ENCODE peak calls at places on chromosomes 4 and X, in ten cellular contexts. One of them, this sample, is unnamed.
A peak's percentile ranks its signal among the peaks of the same experiment; 100 is the strongest.

GRCh38 chrX:108397627-108398392 is 40.4 kb downstream of the COL4A6 start:
- DNase-seq in amygdala: no peak
- DNase-seq in omental fat pad: no peak
- DNase-seq in left colon: no peak
- DNase-seq in EH: peak; percentile 55
- DNase-seq in LoVo: no peak
- DNase-seq in stimulated activated naive CD4-positive, alpha-beta T cell: no peak
- DNase-seq in iris pigment epithelial cell: peak; percentile 40
- DNase-seq in hypothalamus: no peak
- DNase-seq in stimulated activated CD8-positive, alpha-beta memory T cell treated with anti-CD3 and anti-CD28 coated beads, Interleukin-12 subunit alpha, Interleukin-12 subunit beta, amount 100 ng/mL, for 4 hours: no peak
- DNase-seq in this sample: no peak

GRCh38 chr4:174037049-174037448 is 246.4 kb downstream of the FBXO8 start:
- DNase-seq in amygdala: no peak
- DNase-seq in stimulated activated CD8-positive, alpha-beta memory T cell treated with anti-CD3 and anti-CD28 coated beads, Interleukin-12 subunit alpha, Interleukin-12 subunit beta, amount 100 ng/mL, for 4 hours: no peak
- DNase-seq in left colon: no peak
- DNase-seq in stimulated activated naive CD4-positive, alpha-beta T cell: no peak
- DNase-seq in EH: no peak
- DNase-seq in hypothalamus: no peak
- DNase-seq in iris pigment epithelial cell: no peak
- DNase-seq in omental fat pad: no peak
- DNase-seq in LoVo: no peak
- DNase-seq in this sample: no peak

GRCh38 chr4:72701987-72702819 is 133.2 kb upstream of the ADAMTS3 start:
- DNase-seq in stimulated activated naive CD4-positive, alpha-beta T cell: no peak
- DNase-seq in LoVo: peak; percentile 61
- DNase-seq in hypothalamus: no peak
- DNase-seq in iris pigment epithelial cell: peak; percentile 69
- DNase-seq in left colon: peak; percentile 11
- DNase-seq in omental fat pad: no peak
- DNase-seq in EH: peak; percentile 70
- DNase-seq in stimulated activated CD8-positive, alpha-beta memory T cell treated with anti-CD3 and anti-CD28 coated beads, Interleukin-12 subunit alpha, Interleukin-12 subunit beta, amount 100 ng/mL, for 4 hours: no peak
- DNase-seq in amygdala: no peak
- DNase-seq in this sample: no peak

GRCh38 chr4:189278559-189279165 is 662.0 kb upstream of the FRG1 start:
- DNase-seq in amygdala: no peak
- DNase-seq in EH: no peak
- DNase-seq in stimulated activated CD8-positive, alpha-beta memory T cell treated with anti-CD3 and anti-CD28 coated beads, Interleukin-12 subunit alpha, Interleukin-12 subunit beta, amount 100 ng/mL, for 4 hours: no peak
- DNase-seq in hypothalamus: no peak
- DNase-seq in omental fat pad: no peak
- DNase-seq in LoVo: no peak
- DNase-seq in stimulated activated naive CD4-positive, alpha-beta T cell: no peak
- DNase-seq in left colon: no peak
- DNase-seq in iris pigment epithelial cell: no peak
- DNase-seq in this sample: no peak

GRCh38 chr4:102326951-102327350 is 18.3 kb downstream of the SLC39A8 start:
- DNase-seq in hypothalamus: no peak
- DNase-seq in left colon: no peak
- DNase-seq in iris pigment epithelial cell: no peak
- DNase-seq in EH: no peak
- DNase-seq in stimulated activated naive CD4-positive, alpha-beta T cell: no peak
- DNase-seq in stimulated activated CD8-positive, alpha-beta memory T cell treated with anti-CD3 and anti-CD28 coated beads, Interleukin-12 subunit alpha, Interleukin-12 subunit beta, amount 100 ng/mL, for 4 hours: no peak
- DNase-seq in amygdala: no peak
- DNase-seq in omental fat pad: no peak
- DNase-seq in LoVo: no peak
- DNase-seq in this sample: no peak

GRCh38 chr4:62117879-62118278 is 917.8 kb downstream of the ADGRL3 start:
- DNase-seq in stimulated activated naive CD4-positive, alpha-beta T cell: no peak
- DNase-seq in EH: no peak
- DNase-seq in iris pigment epithelial cell: no peak
- DNase-seq in left colon: no peak
- DNase-seq in hypothalamus: no peak
- DNase-seq in stimulated activated CD8-positive, alpha-beta memory T cell treated with anti-CD3 and anti-CD28 coated beads, Interleukin-12 subunit alpha, Interleukin-12 subunit beta, amount 100 ng/mL, for 4 hours: no peak
- DNase-seq in amygdala: no peak
- DNase-seq in LoVo: no peak
- DNase-seq in omental fat pad: no peak
- DNase-seq in this sample: no peak

GRCh38 chrX:137550561-137551305 is 15.2 kb upstream of the ZIC3 start:
- DNase-seq in amygdala: no peak
- DNase-seq in left colon: no peak
- DNase-seq in LoVo: no peak
- DNase-seq in stimulated activated CD8-positive, alpha-beta memory T cell treated with anti-CD3 and anti-CD28 coated beads, Interleukin-12 subunit alpha, Interleukin-12 subunit beta, amount 100 ng/mL, for 4 hours: no peak
- DNase-seq in omental fat pad: no peak
- DNase-seq in iris pigment epithelial cell: no peak
- DNase-seq in EH: no peak
- DNase-seq in hypothalamus: no peak
- DNase-seq in stimulated activated naive CD4-positive, alpha-beta T cell: no peak
- DNase-seq in this sample: no peak

GRCh38 chr4:148112231-148112982 is 329.8 kb downstream of the NR3C2 start:
- DNase-seq in iris pigment epithelial cell: peak; percentile 78
- DNase-seq in amygdala: no peak
- DNase-seq in omental fat pad: no peak
- DNase-seq in stimulated activated naive CD4-positive, alpha-beta T cell: no peak
- DNase-seq in LoVo: no peak
- DNase-seq in left colon: no peak
- DNase-seq in stimulated activated CD8-positive, alpha-beta memory T cell treated with anti-CD3 and anti-CD28 coated beads, Interleukin-12 subunit alpha, Interleukin-12 subunit beta, amount 100 ng/mL, for 4 hours: no peak
- DNase-seq in hypothalamus: no peak
- DNase-seq in EH: peak; percentile 53
- DNase-seq in this sample: no peak

GRCh38 chr4:140755811-140756291 is 334 bp downstream of the TBC1D9 start:
- DNase-seq in amygdala: peak; percentile 34
- DNase-seq in hypothalamus: peak; percentile 33
- DNase-seq in EH: peak; percentile 64
- DNase-seq in LoVo: peak; percentile 27
- DNase-seq in stimulated activated CD8-positive, alpha-beta memory T cell treated with anti-CD3 and anti-CD28 coated beads, Interleukin-12 subunit alpha, Interleukin-12 subunit beta, amount 100 ng/mL, for 4 hours: no peak
- DNase-seq in iris pigment epithelial cell: peak; percentile 67
- DNase-seq in omental fat pad: no peak
- DNase-seq in left colon: peak; percentile 66
- DNase-seq in stimulated activated naive CD4-positive, alpha-beta T cell: no peak
- DNase-seq in this sample: no peak

GRCh38 chr4:182169987-182170386 is 73.2 kb upstream of the TENM3 start:
- DNase-seq in left colon: no peak
- DNase-seq in stimulated activated CD8-positive, alpha-beta memory T cell treated with anti-CD3 and anti-CD28 coated beads, Interleukin-12 subunit alpha, Interleukin-12 subunit beta, amount 100 ng/mL, for 4 hours: no peak
- DNase-seq in iris pigment epithelial cell: no peak
- DNase-seq in hypothalamus: no peak
- DNase-seq in LoVo: no peak
- DNase-seq in omental fat pad: no peak
- DNase-seq in stimulated activated naive CD4-positive, alpha-beta T cell: no peak
- DNase-seq in amygdala: no peak
- DNase-seq in EH: no peak
- DNase-seq in this sample: no peak

GRCh38 chrX:103063918-103064434 is at the start of gene BEX1:
- DNase-seq in LoVo: no peak
- DNase-seq in left colon: no peak
- DNase-seq in iris pigment epithelial cell: peak; percentile 61
- DNase-seq in stimulated activated CD8-positive, alpha-beta memory T cell treated with anti-CD3 and anti-CD28 coated beads, Interleukin-12 subunit alpha, Interleukin-12 subunit beta, amount 100 ng/mL, for 4 hours: no peak
- DNase-seq in stimulated activated naive CD4-positive, alpha-beta T cell: no peak
- DNase-seq in omental fat pad: no peak
- DNase-seq in hypothalamus: peak; percentile 75
- DNase-seq in EH: peak; percentile 59
- DNase-seq in amygdala: peak; percentile 87
- DNase-seq in this sample: no peak

GRCh38 chrX:19760345-19760744 is 127.1 kb downstream of the SH3KBP1 start:
- DNase-seq in amygdala: no peak
- DNase-seq in LoVo: no peak
- DNase-seq in omental fat pad: no peak
- DNase-seq in left colon: no peak
- DNase-seq in hypothalamus: no peak
- DNase-seq in stimulated activated naive CD4-positive, alpha-beta T cell: no peak
- DNase-seq in stimulated activated CD8-positive, alpha-beta memory T cell treated with anti-CD3 and anti-CD28 coated beads, Interleukin-12 subunit alpha, Interleukin-12 subunit beta, amount 100 ng/mL, for 4 hours: no peak
- DNase-seq in iris pigment epithelial cell: no peak
- DNase-seq in EH: no peak
- DNase-seq in this sample: no peak

GRCh38 chrX:43702660-43703059 is 46.6 kb downstream of the MAOA start:
- DNase-seq in omental fat pad: no peak
- DNase-seq in iris pigment epithelial cell: no peak
- DNase-seq in LoVo: no peak
- DNase-seq in amygdala: no peak
- DNase-seq in stimulated activated CD8-positive, alpha-beta memory T cell treated with anti-CD3 and anti-CD28 coated beads, Interleukin-12 subunit alpha, Interleukin-12 subunit beta, amount 100 ng/mL, for 4 hours: no peak
- DNase-seq in left colon: no peak
- DNase-seq in hypothalamus: no peak
- DNase-seq in stimulated activated naive CD4-positive, alpha-beta T cell: no peak
- DNase-seq in EH: no peak
- DNase-seq in this sample: no peak

GRCh38 chrX:120504569-120504968 is 35.5 kb upstream of the LAMP2 start:
- DNase-seq in stimulated activated CD8-positive, alpha-beta memory T cell treated with anti-CD3 and anti-CD28 coated beads, Interleukin-12 subunit alpha, Interleukin-12 subunit beta, amount 100 ng/mL, for 4 hours: no peak
- DNase-seq in iris pigment epithelial cell: no peak
- DNase-seq in amygdala: no peak
- DNase-seq in hypothalamus: no peak
- DNase-seq in omental fat pad: no peak
- DNase-seq in LoVo: no peak
- DNase-seq in EH: no peak
- DNase-seq in left colon: no peak
- DNase-seq in stimulated activated naive CD4-positive, alpha-beta T cell: no peak
- DNase-seq in this sample: no peak

GRCh38 chrX:153519569-153520285 is 2.3 kb downstream of the ATP2B3 start:
- DNase-seq in EH: peak; percentile 73
- DNase-seq in iris pigment epithelial cell: peak; percentile 39
- DNase-seq in stimulated activated CD8-positive, alpha-beta memory T cell treated with anti-CD3 and anti-CD28 coated beads, Interleukin-12 subunit alpha, Interleukin-12 subunit beta, amount 100 ng/mL, for 4 hours: no peak
- DNase-seq in amygdala: no peak
- DNase-seq in LoVo: no peak
- DNase-seq in stimulated activated naive CD4-positive, alpha-beta T cell: no peak
- DNase-seq in hypothalamus: no peak
- DNase-seq in left colon: no peak
- DNase-seq in omental fat pad: no peak
- DNase-seq in this sample: no peak

GRCh38 chrX:81259714-81260395 is 58.0 kb downstream of the SH3BGRL start:
- DNase-seq in left colon: no peak
- DNase-seq in stimulated activated CD8-positive, alpha-beta memory T cell treated with anti-CD3 and anti-CD28 coated beads, Interleukin-12 subunit alpha, Interleukin-12 subunit beta, amount 100 ng/mL, for 4 hours: no peak
- DNase-seq in omental fat pad: no peak
- DNase-seq in amygdala: no peak
- DNase-seq in stimulated activated naive CD4-positive, alpha-beta T cell: no peak
- DNase-seq in LoVo: no peak
- DNase-seq in hypothalamus: no peak
- DNase-seq in iris pigment epithelial cell: peak; percentile 35
- DNase-seq in EH: peak; percentile 62
- DNase-seq in this sample: no peak

GRCh38 chr4:181646864-181647263 is 596.3 kb upstream of the TENM3 start:
- DNase-seq in EH: peak; percentile 55
- DNase-seq in stimulated activated CD8-positive, alpha-beta memory T cell treated with anti-CD3 and anti-CD28 coated beads, Interleukin-12 subunit alpha, Interleukin-12 subunit beta, amount 100 ng/mL, for 4 hours: no peak
- DNase-seq in amygdala: no peak
- DNase-seq in hypothalamus: no peak
- DNase-seq in stimulated activated naive CD4-positive, alpha-beta T cell: no peak
- DNase-seq in left colon: no peak
- DNase-seq in LoVo: no peak
- DNase-seq in omental fat pad: no peak
- DNase-seq in iris pigment epithelial cell: peak; percentile 87
- DNase-seq in this sample: no peak

GRCh38 chr4:38600575-38600974 is 63.4 kb upstream of the KLF3 start:
- DNase-seq in omental fat pad: no peak
- DNase-seq in left colon: no peak
- DNase-seq in stimulated activated CD8-positive, alpha-beta memory T cell treated with anti-CD3 and anti-CD28 coated beads, Interleukin-12 subunit alpha, Interleukin-12 subunit beta, amount 100 ng/mL, for 4 hours: no peak
- DNase-seq in iris pigment epithelial cell: no peak
- DNase-seq in amygdala: no peak
- DNase-seq in hypothalamus: no peak
- DNase-seq in LoVo: no peak
- DNase-seq in EH: no peak
- DNase-seq in stimulated activated naive CD4-positive, alpha-beta T cell: no peak
- DNase-seq in this sample: no peak

GRCh38 chrX:109732319-109732779 is 708 bp downstream of the ACSL4 start:
- DNase-seq in omental fat pad: no peak
- DNase-seq in LoVo: no peak
- DNase-seq in EH: peak; percentile 78
- DNase-seq in stimulated activated naive CD4-positive, alpha-beta T cell: no peak
- DNase-seq in hypothalamus: peak; percentile 5
- DNase-seq in stimulated activated CD8-positive, alpha-beta memory T cell treated with anti-CD3 and anti-CD28 coated beads, Interleukin-12 subunit alpha, Interleukin-12 subunit beta, amount 100 ng/mL, for 4 hours: peak; percentile 4
- DNase-seq in iris pigment epithelial cell: peak; percentile 62
- DNase-seq in amygdala: no peak
- DNase-seq in left colon: peak; percentile 13
- DNase-seq in this sample: no peak

GRCh38 chr4:164169591-164169990 is 584.3 kb upstream of the SMIM31 start:
- DNase-seq in LoVo: no peak
- DNase-seq in hypothalamus: no peak
- DNase-seq in stimulated activated CD8-positive, alpha-beta memory T cell treated with anti-CD3 and anti-CD28 coated beads, Interleukin-12 subunit alpha, Interleukin-12 subunit beta, amount 100 ng/mL, for 4 hours: no peak
- DNase-seq in iris pigment epithelial cell: peak; percentile 67
- DNase-seq in left colon: no peak
- DNase-seq in EH: no peak
- DNase-seq in amygdala: no peak
- DNase-seq in omental fat pad: no peak
- DNase-seq in stimulated activated naive CD4-positive, alpha-beta T cell: no peak
- DNase-seq in this sample: no peak

GRCh38 chrX:136816970-136817369 is 36.2 kb upstream of the ARHGEF6 start:
- DNase-seq in amygdala: no peak
- DNase-seq in stimulated activated naive CD4-positive, alpha-beta T cell: no peak
- DNase-seq in left colon: no peak
- DNase-seq in LoVo: no peak
- DNase-seq in hypothalamus: no peak
- DNase-seq in iris pigment epithelial cell: peak; percentile 48
- DNase-seq in stimulated activated CD8-positive, alpha-beta memory T cell treated with anti-CD3 and anti-CD28 coated beads, Interleukin-12 subunit alpha, Interleukin-12 subunit beta, amount 100 ng/mL, for 4 hours: no peak
- DNase-seq in EH: peak; percentile 50
- DNase-seq in omental fat pad: no peak
- DNase-seq in this sample: no peak

GRCh38 chr4:10006236-10006603 is 15.1 kb downstream of the SLC2A9 start:
- DNase-seq in hypothalamus: no peak
- DNase-seq in LoVo: peak; percentile 77
- DNase-seq in stimulated activated naive CD4-positive, alpha-beta T cell: no peak
- DNase-seq in left colon: peak; percentile 46
- DNase-seq in stimulated activated CD8-positive, alpha-beta memory T cell treated with anti-CD3 and anti-CD28 coated beads, Interleukin-12 subunit alpha, Interleukin-12 subunit beta, amount 100 ng/mL, for 4 hours: no peak
- DNase-seq in EH: peak; percentile 81
- DNase-seq in amygdala: no peak
- DNase-seq in omental fat pad: no peak
- DNase-seq in iris pigment epithelial cell: peak; percentile 69
- DNase-seq in this sample: no peak

GRCh38 chr4:1819284-1819683 is 26.2 kb downstream of the FGFR3 start:
- DNase-seq in hypothalamus: no peak
- DNase-seq in omental fat pad: no peak
- DNase-seq in stimulated activated naive CD4-positive, alpha-beta T cell: no peak
- DNase-seq in iris pigment epithelial cell: no peak
- DNase-seq in amygdala: no peak
- DNase-seq in stimulated activated CD8-positive, alpha-beta memory T cell treated with anti-CD3 and anti-CD28 coated beads, Interleukin-12 subunit alpha, Interleukin-12 subunit beta, amount 100 ng/mL, for 4 hours: no peak
- DNase-seq in EH: no peak
- DNase-seq in LoVo: no peak
- DNase-seq in left colon: no peak
- DNase-seq in this sample: no peak

GRCh38 chrX:153871946-153872878 is 13.8 kb downstream of the L1CAM start:
- DNase-seq in hypothalamus: no peak
- DNase-seq in stimulated activated CD8-positive, alpha-beta memory T cell treated with anti-CD3 and anti-CD28 coated beads, Interleukin-12 subunit alpha, Interleukin-12 subunit beta, amount 100 ng/mL, for 4 hours: no peak
- DNase-seq in EH: no peak
- DNase-seq in LoVo: no peak
- DNase-seq in stimulated activated naive CD4-positive, alpha-beta T cell: no peak
- DNase-seq in iris pigment epithelial cell: no peak
- DNase-seq in left colon: no peak
- DNase-seq in omental fat pad: no peak
- DNase-seq in amygdala: no peak
- DNase-seq in this sample: no peak

GRCh38 chr4:79467246-79467932 is 59.4 kb upstream of the GK2 start:
- DNase-seq in LoVo: no peak
- DNase-seq in iris pigment epithelial cell: peak; percentile 4
- DNase-seq in stimulated activated CD8-positive, alpha-beta memory T cell treated with anti-CD3 and anti-CD28 coated beads, Interleukin-12 subunit alpha, Interleukin-12 subunit beta, amount 100 ng/mL, for 4 hours: no peak
- DNase-seq in hypothalamus: no peak
- DNase-seq in stimulated activated naive CD4-positive, alpha-beta T cell: no peak
- DNase-seq in left colon: no peak
- DNase-seq in amygdala: no peak
- DNase-seq in omental fat pad: no peak
- DNase-seq in EH: no peak
- DNase-seq in this sample: no peak

GRCh38 chr4:23878235-23878861 is 11.5 kb downstream of the PPARGC1A start:
- DNase-seq in hypothalamus: no peak
- DNase-seq in EH: no peak
- DNase-seq in left colon: no peak
- DNase-seq in iris pigment epithelial cell: no peak
- DNase-seq in stimulated activated naive CD4-positive, alpha-beta T cell: no peak
- DNase-seq in stimulated activated CD8-positive, alpha-beta memory T cell treated with anti-CD3 and anti-CD28 coated beads, Interleukin-12 subunit alpha, Interleukin-12 subunit beta, amount 100 ng/mL, for 4 hours: no peak
- DNase-seq in omental fat pad: no peak
- DNase-seq in LoVo: no peak
- DNase-seq in amygdala: no peak
- DNase-seq in this sample: no peak

GRCh38 chr4:154660052-154660451 is 47.6 kb upstream of the FGG start:
- DNase-seq in LoVo: no peak
- DNase-seq in iris pigment epithelial cell: peak; percentile 82
- DNase-seq in stimulated activated CD8-positive, alpha-beta memory T cell treated with anti-CD3 and anti-CD28 coated beads, Interleukin-12 subunit alpha, Interleukin-12 subunit beta, amount 100 ng/mL, for 4 hours: no peak
- DNase-seq in omental fat pad: no peak
- DNase-seq in EH: peak; percentile 1
- DNase-seq in left colon: no peak
- DNase-seq in stimulated activated naive CD4-positive, alpha-beta T cell: no peak
- DNase-seq in hypothalamus: no peak
- DNase-seq in amygdala: no peak
- DNase-seq in this sample: no peak

GRCh38 chr4:13384055-13384454 is 100.1 kb downstream of the RAB28 start:
- DNase-seq in hypothalamus: no peak
- DNase-seq in LoVo: no peak
- DNase-seq in stimulated activated naive CD4-positive, alpha-beta T cell: no peak
- DNase-seq in EH: no peak
- DNase-seq in stimulated activated CD8-positive, alpha-beta memory T cell treated with anti-CD3 and anti-CD28 coated beads, Interleukin-12 subunit alpha, Interleukin-12 subunit beta, amount 100 ng/mL, for 4 hours: no peak
- DNase-seq in amygdala: no peak
- DNase-seq in iris pigment epithelial cell: no peak
- DNase-seq in left colon: no peak
- DNase-seq in omental fat pad: no peak
- DNase-seq in this sample: no peak

This sample was measured in suprapubic skin.